ENCODE peak calls at places on chromosomes 6 and 20, in four cellular contexts. B, Q, D and F are unnamed samples.

GRCh38 chr20:3935956-3936340 is 46.8 kb downstream of the PANK2 start:
- DNase-seq in B (no peak), Q (no peak), D (no peak), F (no peak)

GRCh38 chr6:161835426-161836029 is 561.7 kb upstream of the AGPAT4 start:
- DNase-seq in B (no peak), Q (no peak), D (no peak), F (no peak)

GRCh38 chr20:47419953-47420352 is 63.5 kb upstream of the ZMYND8 start:
- DNase-seq in B (no peak), Q (no peak), D (no peak), F (no peak)

GRCh38 chr6:44073612-44074382 is 53.5 kb downstream of the MRPL14 start:
- DNase-seq in B (no peak), Q (no peak), D (no peak), F (no peak)

GRCh38 chr6:136548582-136549330 is 1.5 kb downstream of the MAP7 start:
- DNase-seq in B (no peak), Q (no peak), D (no peak), F (no peak)

GRCh38 chr6:87907521-87907920 is 140.1 kb upstream of the SPACA1 start:
- DNase-seq in B (no peak), Q (peak; percentile 2), D (no peak), F (peak; percentile 12)

GRCh38 chr6:168130168-168130651 is 51.2 kb upstream of the FRMD1 start:
- DNase-seq in B (no peak), Q (no peak), D (peak; percentile 27), F (no peak)

GRCh38 chr6:56652994-56653393 is 10.3 kb upstream of the DST start:
- DNase-seq in B (no peak), Q (peak; percentile 83), D (no peak), F (peak; percentile 44)

GRCh38 chr20:50815162-50815989 is 20.5 kb downstream of the BCAS4 start:
- DNase-seq in B (peak; percentile 70), Q (peak; percentile 92), D (peak; percentile 60), F (no peak)

GRCh38 chr20:6576721-6577120 is 190.8 kb upstream of the BMP2 start:
- DNase-seq in B (no peak), Q (peak; percentile 12), D (no peak), F (no peak)

GRCh38 chr6:168181776-168182765 is 103.1 kb upstream of the FRMD1 start:
- DNase-seq in B (no peak), Q (no peak), D (peak; percentile 23), F (no peak)

GRCh38 chr6:109660526-109660925 is 30.5 kb downstream of the AK9 start:
- DNase-seq in B (no peak), Q (no peak), D (no peak), F (no peak)

GRCh38 chr6:47379328-47379727 is 69.6 kb upstream of the TNFRSF21 start:
- DNase-seq in B (no peak), Q (no peak), D (no peak), F (no peak)

GRCh38 chr6:84524636-84525035 is 239.8 kb downstream of the TBX18 start:
- DNase-seq in B (no peak), Q (no peak), D (no peak), F (no peak)

GRCh38 chr6:43070028-43070632 is 6.0 kb upstream of the PTK7 start:
- DNase-seq in B (no peak), Q (peak; percentile 76), D (no peak), F (no peak)

GRCh38 chr6:136586295-136586694 is 36.1 kb upstream of the MAP7 start:
- DNase-seq in B (peak; percentile 87), Q (peak; percentile 98), D (no peak), F (no peak)

GRCh38 chr6:82144852-82145332 is 102.7 kb downstream of the IBTK start:
- DNase-seq in B (peak; percentile 33), Q (peak; percentile 93), D (no peak), F (peak; percentile 75)

GRCh38 chr6:31083742-31084354 is 28.5 kb downstream of the C6orf15 start:
- DNase-seq in B (peak; percentile 61), Q (peak; percentile 92), D (no peak), F (no peak)

GRCh38 chr6:132412656-132413500 is 11.6 kb upstream of the MOXD1 start:
- DNase-seq in B (no peak), Q (peak; percentile 65), D (no peak), F (no peak)

GRCh38 chr6:122753688-122754056 is 25.8 kb upstream of the FABP7 start:
- DNase-seq in B (no peak), Q (no peak), D (no peak), F (no peak)

GRCh38 chr6:149984778-149985177 is 21.0 kb downstream of the ULBP1 start:
- DNase-seq in B (no peak), Q (no peak), D (peak; percentile 41), F (no peak)
- H3K27me3 ChIP-seq in B (peaks cover 75% of the 10 kb centered on the region), Q (peaks cover 56% of the 10 kb centered on the region), D (peaks cover 43% of the 10 kb centered on the region), F (peaks cover 34% of the 10 kb centered on the region)

DNA sequence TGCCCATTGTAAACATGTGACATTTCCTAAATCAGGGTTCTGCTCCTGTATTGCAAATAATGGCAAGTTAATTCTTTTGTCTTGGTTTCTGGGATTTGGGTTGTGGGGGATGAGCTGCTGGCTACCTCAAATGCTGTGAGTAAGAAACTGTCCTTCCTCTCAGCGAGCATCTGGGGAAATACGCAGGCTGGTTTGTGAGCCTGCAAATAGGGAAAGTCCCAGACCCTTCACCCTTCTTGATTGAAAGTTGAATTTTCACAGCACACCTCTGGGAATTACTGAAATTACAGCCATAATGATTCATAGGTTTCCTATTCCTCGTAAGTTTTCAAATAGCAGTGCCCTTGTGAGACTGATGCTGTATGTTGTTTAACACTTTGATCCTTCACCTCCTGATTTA is 138.1 kb downstream of the TBXT start:
- DNase-seq in B (no peak), Q (peak; percentile 43), D (no peak), F (no peak)
- H3K27me3 ChIP-seq in B (no peaks in the 10 kb centered on the region), Q (no peaks in the 10 kb centered on the region), D (no peaks in the 10 kb centered on the region), F (no peaks in the 10 kb centered on the region)

GRCh38 chr20:23032056-23032455 is 3.1 kb upstream of the SSTR4 start:
- DNase-seq in B (no peak), Q (no peak), D (no peak), F (no peak)

GRCh38 chr20:23034721-23035671 is at the start of gene SSTR4:
- DNase-seq in B (no peak), Q (no peak), D (no peak), F (no peak)

GRCh38 chr20:23032679-23033078 is 2.4 kb upstream of the SSTR4 start:
- DNase-seq in B (no peak), Q (no peak), D (no peak), F (no peak)

GRCh38 chr20:23035731-23036130 is 619 bp downstream of the SSTR4 start:
- DNase-seq in B (no peak), Q (no peak), D (no peak), F (no peak)

DNA sequence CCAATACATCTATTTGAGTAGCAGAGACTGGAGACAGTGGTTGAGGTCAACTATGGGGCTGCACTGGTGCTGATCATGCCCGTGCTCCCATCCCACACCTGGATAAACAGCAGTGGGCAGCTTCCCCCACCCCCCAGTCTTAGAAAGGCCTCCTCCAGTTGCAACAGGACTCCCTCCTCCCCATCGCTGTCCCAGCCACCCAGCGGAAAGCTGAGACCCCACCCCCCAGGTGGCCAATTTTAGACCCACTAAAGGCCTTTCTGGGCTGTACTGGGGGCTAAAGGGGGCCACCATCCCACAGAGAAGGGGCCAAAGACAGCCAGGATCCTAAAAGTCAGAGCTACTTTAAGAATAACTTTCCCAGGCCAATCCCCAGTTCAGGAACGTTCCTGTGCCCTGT is 1.2 kb upstream of the SSTR4 start:
- DNase-seq in B (no peak), Q (no peak), D (no peak), F (no peak)
- H3K27me3 ChIP-seq in B (peaks cover 10% of the 10 kb centered on the region), Q (peaks cover 23% of the 10 kb centered on the region), D (no peaks in the 10 kb centered on the region), F (no peaks in the 10 kb centered on the region)

DNA sequence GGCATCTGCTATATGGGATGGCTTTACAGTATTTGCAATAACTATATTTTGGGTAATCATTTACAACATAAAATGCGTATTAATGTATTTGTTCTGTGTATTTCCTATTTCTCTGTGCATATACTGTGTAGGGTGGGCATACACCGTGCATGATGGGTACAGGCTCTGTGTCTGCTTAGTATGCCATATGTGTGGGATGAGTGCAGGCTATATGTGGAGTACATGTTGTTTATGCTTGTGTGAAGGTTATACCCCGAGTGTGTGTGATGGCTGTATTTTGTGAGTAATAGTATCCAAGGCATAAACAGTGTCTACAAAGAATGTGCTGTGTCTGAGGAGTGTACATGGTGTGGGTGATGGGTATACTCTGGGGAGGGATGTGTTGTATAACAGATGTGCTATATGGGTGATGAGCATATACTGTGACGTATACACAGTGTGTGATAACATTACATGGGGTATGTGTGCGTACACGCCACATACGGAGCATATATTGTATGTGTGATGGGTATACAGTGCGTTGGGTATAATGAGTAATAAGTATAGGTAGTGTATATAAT is 52.7 kb downstream of the CPXM1 start:
- DNase-seq in B (no peak), Q (peak; percentile 12), D (peak; percentile 23), F (no peak)
- H3K27me3 ChIP-seq in B (peaks cover 51% of the 10 kb centered on the region), Q (peaks cover 38% of the 10 kb centered on the region), D (no peaks in the 10 kb centered on the region), F (peaks cover 13% of the 10 kb centered on the region)

GRCh38 chr6:20291764-20292227 is 79.5 kb upstream of the MBOAT1 start:
- DNase-seq in B (peak; percentile 68), Q (peak; percentile 82), D (peak; percentile 84), F (peak; percentile 16)

GRCh38 chr6:20286968-20287565 is 74.8 kb upstream of the MBOAT1 start:
- DNase-seq in B (no peak), Q (peak; percentile 23), D (no peak), F (no peak)

GRCh38 chr6:20292905-20293304 is 80.6 kb upstream of the MBOAT1 start:
- DNase-seq in B (no peak), Q (no peak), D (no peak), F (no peak)
- H3K27me3 ChIP-seq in B (no peaks in the 10 kb centered on the region), Q (no peaks in the 10 kb centered on the region), D (no peaks in the 10 kb centered on the region), F (no peaks in the 10 kb centered on the region)

GRCh38 chr6:1591243-1591642 is 18.5 kb upstream of the FOXC1 start:
- DNase-seq in B (no peak), Q (no peak), D (peak; percentile 7), F (no peak)

GRCh38 chr6:1590580-1590979 is 19.1 kb upstream of the FOXC1 start:
- DNase-seq in B (no peak), Q (no peak), D (peak; percentile 2), F (no peak)

GRCh38 chr6:1592852-1593251 is 16.9 kb upstream of the FOXC1 start:
- DNase-seq in B (no peak), Q (no peak), D (no peak), F (no peak)

GRCh38 chr6:1593286-1593957 is 16.3 kb upstream of the FOXC1 start:
- DNase-seq in B (no peak), Q (no peak), D (no peak), F (no peak)

GRCh38 chr6:1591926-1592325 is 17.8 kb upstream of the FOXC1 start:
- DNase-seq in B (no peak), Q (no peak), D (peak; percentile 41), F (no peak)
- H3K27me3 ChIP-seq in B (peaks cover 42% of the 10 kb centered on the region), Q (peaks cover 35% of the 10 kb centered on the region), D (peaks cover 10% of the 10 kb centered on the region), F (peaks cover 4% of the 10 kb centered on the region)

DNA sequence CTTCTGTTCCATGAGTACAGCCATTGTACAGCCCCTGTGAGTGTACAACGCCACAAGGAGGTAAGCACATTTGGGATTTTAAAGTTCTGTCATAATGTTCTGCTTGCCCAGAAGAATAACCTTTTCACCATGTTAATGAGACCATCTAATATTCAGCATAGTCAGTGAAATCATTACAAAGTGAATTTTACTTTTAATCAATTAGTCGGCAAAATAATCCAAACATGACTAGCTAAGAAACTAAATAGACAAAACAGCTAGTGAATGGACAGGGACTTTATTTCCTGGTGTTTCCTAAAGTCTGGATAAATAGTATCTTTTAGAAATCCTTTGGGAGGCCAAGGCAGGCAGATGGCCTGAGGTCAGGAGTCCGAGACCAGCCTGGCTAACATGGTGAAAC is 69.0 kb upstream of the NRSN1 start:
- DNase-seq in B (no peak), Q (no peak), D (no peak), F (no peak)
- H3K27me3 ChIP-seq in B (no peaks in the 10 kb centered on the region), Q (no peaks in the 10 kb centered on the region), D (no peaks in the 10 kb centered on the region), F (no peaks in the 10 kb centered on the region)